ENCODE peak calls at places on chromosomes 16 and 17, in seven cellular contexts. One of them, this sample, is unnamed.
A peak's percentile ranks its signal among the peaks of the same experiment; 100 is the strongest.

GRCh38 chr17:19975601-19976000 is 2.0 kb downstream of the AKAP10 start:
- DNase-seq in heart left ventricle: no peak
- DNase-seq in astrocyte: no peak
- DNase-seq in stomach: no peak
- DNase-seq in breast epithelium: no peak
- DNase-seq in K562: no peak
- DNase-seq in tibial nerve: no peak
- DNase-seq in this sample: no peak

GRCh38 chr17:79907217-79907715 is 68.0 kb upstream of the CBX4 start:
- DNase-seq in heart left ventricle: no peak
- DNase-seq in astrocyte: no peak
- DNase-seq in stomach: no peak
- DNase-seq in breast epithelium: no peak
- DNase-seq in K562: no peak
- DNase-seq in tibial nerve: no peak
- DNase-seq in this sample: no peak

GRCh38 chr17:75315541-75316243 is 26.5 kb upstream of the SLC25A19 start:
- DNase-seq in heart left ventricle: no peak
- DNase-seq in astrocyte: peak; percentile 59
- DNase-seq in stomach: no peak
- DNase-seq in breast epithelium: no peak
- DNase-seq in K562: no peak
- DNase-seq in tibial nerve: no peak
- DNase-seq in this sample: no peak

GRCh38 chr16:71338193-71338592 is 20.3 kb upstream of the CALB2 start:
- DNase-seq in heart left ventricle: no peak
- DNase-seq in astrocyte: no peak
- DNase-seq in stomach: no peak
- DNase-seq in breast epithelium: no peak
- DNase-seq in K562: no peak
- DNase-seq in tibial nerve: no peak
- DNase-seq in this sample: no peak

GRCh38 chr16:27314161-27314723 is 468 bp downstream of the IL4R start:
- DNase-seq in heart left ventricle: peak; percentile 65
- DNase-seq in astrocyte: peak; percentile 93
- DNase-seq in stomach: peak; percentile 57
- DNase-seq in breast epithelium: no peak
- DNase-seq in K562: peak; percentile 37
- DNase-seq in tibial nerve: no peak
- DNase-seq in this sample: no peak

GRCh38 chr17:73474370-73474988 is 162.7 kb upstream of the CDC42EP4 start:
- DNase-seq in heart left ventricle: peak; percentile 92
- DNase-seq in astrocyte: peak; percentile 49
- DNase-seq in stomach: peak; percentile 79
- DNase-seq in breast epithelium: peak; percentile 59
- DNase-seq in K562: peak; percentile 91
- DNase-seq in tibial nerve: peak; percentile 21
- DNase-seq in this sample: peak; percentile 18

GRCh38 chr17:74623693-74624093 is at the start of gene CD300E:
- DNase-seq in heart left ventricle: no peak
- DNase-seq in astrocyte: no peak
- DNase-seq in stomach: no peak
- DNase-seq in breast epithelium: no peak
- DNase-seq in K562: no peak
- DNase-seq in tibial nerve: no peak
- DNase-seq in this sample: no peak

GRCh38 chr17:57895382-57896060 is 45.7 kb upstream of the MRPS23 start:
- DNase-seq in heart left ventricle: peak; percentile 81
- DNase-seq in astrocyte: no peak
- DNase-seq in stomach: peak; percentile 45
- DNase-seq in breast epithelium: no peak
- DNase-seq in K562: no peak
- DNase-seq in tibial nerve: no peak
- DNase-seq in this sample: no peak

GRCh38 chr16:79329967-79330366 is 270.6 kb downstream of the MAF start:
- DNase-seq in heart left ventricle: no peak
- DNase-seq in astrocyte: no peak
- DNase-seq in stomach: no peak
- DNase-seq in breast epithelium: no peak
- DNase-seq in K562: no peak
- DNase-seq in tibial nerve: no peak
- DNase-seq in this sample: peak; percentile 51

GRCh38 chr16:26070595-26071170 is 378.9 kb downstream of the HS3ST4 start:
- DNase-seq in heart left ventricle: no peak
- DNase-seq in astrocyte: no peak
- DNase-seq in stomach: no peak
- DNase-seq in breast epithelium: no peak
- DNase-seq in K562: no peak
- DNase-seq in tibial nerve: no peak
- DNase-seq in this sample: no peak

GRCh38 chr17:75643033-75644017 is 10.1 kb downstream of the SMIM5 start:
- DNase-seq in heart left ventricle: no peak
- DNase-seq in astrocyte: no peak
- DNase-seq in stomach: peak; percentile 74
- DNase-seq in breast epithelium: no peak
- DNase-seq in K562: no peak
- DNase-seq in tibial nerve: no peak
- DNase-seq in this sample: no peak

GRCh38 chr17:13921841-13922776 is 147.2 kb upstream of the COX10 start:
- DNase-seq in heart left ventricle: no peak
- DNase-seq in astrocyte: no peak
- DNase-seq in stomach: no peak
- DNase-seq in breast epithelium: no peak
- DNase-seq in K562: no peak
- DNase-seq in tibial nerve: no peak
- DNase-seq in this sample: no peak

GRCh38 chr17:57892820-57893595 is 43.2 kb upstream of the MRPS23 start:
- DNase-seq in heart left ventricle: peak; percentile 97
- DNase-seq in astrocyte: peak; percentile 96
- DNase-seq in stomach: peak; percentile 81
- DNase-seq in breast epithelium: peak; percentile 80
- DNase-seq in K562: peak; percentile 11
- DNase-seq in tibial nerve: peak; percentile 83
- DNase-seq in this sample: peak; percentile 86

GRCh38 chr17:19348081-19348650 is 14.4 kb downstream of the B9D1 start:
- DNase-seq in heart left ventricle: no peak
- DNase-seq in astrocyte: no peak
- DNase-seq in stomach: no peak
- DNase-seq in breast epithelium: peak; percentile 33
- DNase-seq in K562: no peak
- DNase-seq in tibial nerve: no peak
- DNase-seq in this sample: peak; percentile 12

GRCh38 chr17:38789185-38789584 is 10.2 kb downstream of the PIP4K2B start:
- DNase-seq in heart left ventricle: no peak
- DNase-seq in astrocyte: no peak
- DNase-seq in stomach: no peak
- DNase-seq in breast epithelium: no peak
- DNase-seq in K562: peak; percentile 12
- DNase-seq in tibial nerve: no peak
- DNase-seq in this sample: no peak

GRCh38 chr17:44024271-44024663 is 9.5 kb upstream of the TMEM101 start:
- DNase-seq in heart left ventricle: no peak
- DNase-seq in astrocyte: no peak
- DNase-seq in stomach: no peak
- DNase-seq in breast epithelium: no peak
- DNase-seq in K562: no peak
- DNase-seq in tibial nerve: no peak
- DNase-seq in this sample: no peak

GRCh38 chr16:80656731-80657150 is 115.9 kb downstream of the DYNLRB2 start:
- DNase-seq in heart left ventricle: no peak
- DNase-seq in astrocyte: no peak
- DNase-seq in stomach: no peak
- DNase-seq in breast epithelium: no peak
- DNase-seq in K562: no peak
- DNase-seq in tibial nerve: no peak
- DNase-seq in this sample: no peak

GRCh38 chr17:48599373-48599772 is 5.4 kb downstream of the HOXB6 start:
- DNase-seq in heart left ventricle: no peak
- DNase-seq in astrocyte: no peak
- DNase-seq in stomach: no peak
- DNase-seq in breast epithelium: no peak
- DNase-seq in K562: no peak
- DNase-seq in tibial nerve: no peak
- DNase-seq in this sample: no peak

GRCh38 chr16:88750854-88751253 is 34.2 kb downstream of the PIEZO1 start:
- DNase-seq in heart left ventricle: no peak
- DNase-seq in astrocyte: no peak
- DNase-seq in stomach: no peak
- DNase-seq in breast epithelium: no peak
- DNase-seq in K562: no peak
- DNase-seq in tibial nerve: no peak
- DNase-seq in this sample: no peak

GRCh38 chr16:55528974-55529373 is 20.1 kb downstream of the LPCAT2 start:
- DNase-seq in heart left ventricle: no peak
- DNase-seq in astrocyte: no peak
- DNase-seq in stomach: no peak
- DNase-seq in breast epithelium: no peak
- DNase-seq in K562: no peak
- DNase-seq in tibial nerve: no peak
- DNase-seq in this sample: no peak

GRCh38 chr16:69031877-69032301 is 73.6 kb upstream of the HAS3 start:
- DNase-seq in heart left ventricle: no peak
- DNase-seq in astrocyte: no peak
- DNase-seq in stomach: peak; percentile 70
- DNase-seq in breast epithelium: no peak
- DNase-seq in K562: no peak
- DNase-seq in tibial nerve: no peak
- DNase-seq in this sample: peak; percentile 86

GRCh38 chr17:45873728-45874127 is 20.6 kb upstream of the MAPT start:
- DNase-seq in heart left ventricle: no peak
- DNase-seq in astrocyte: no peak
- DNase-seq in stomach: no peak
- DNase-seq in breast epithelium: no peak
- DNase-seq in K562: no peak
- DNase-seq in tibial nerve: no peak
- DNase-seq in this sample: no peak

GRCh38 chr17:32314636-32315035 is 27.3 kb downstream of the C17orf75 start:
- DNase-seq in heart left ventricle: no peak
- DNase-seq in astrocyte: no peak
- DNase-seq in stomach: no peak
- DNase-seq in breast epithelium: no peak
- DNase-seq in K562: no peak
- DNase-seq in tibial nerve: no peak
- DNase-seq in this sample: no peak

GRCh38 chr16:10987361-10988163 is 43.2 kb downstream of the CLEC16A start:
- DNase-seq in heart left ventricle: no peak
- DNase-seq in astrocyte: peak; percentile 55
- DNase-seq in stomach: no peak
- DNase-seq in breast epithelium: no peak
- DNase-seq in K562: no peak
- DNase-seq in tibial nerve: no peak
- DNase-seq in this sample: no peak
- TF ChIP-seq CTCF in heart left ventricle: no peak
- TF ChIP-seq CTCF in astrocyte: no peak
- TF ChIP-seq CTCF in stomach: no peak
- TF ChIP-seq CTCF in breast epithelium: no peak
- TF ChIP-seq CTCF in K562: no peak
- TF ChIP-seq CTCF in tibial nerve: no peak
- TF ChIP-seq CTCF in this sample: no peak

GRCh38 chr17:12547829-12548228 is 117.9 kb upstream of the MYOCD start:
- DNase-seq in heart left ventricle: no peak
- DNase-seq in astrocyte: no peak
- DNase-seq in stomach: no peak
- DNase-seq in breast epithelium: no peak
- DNase-seq in K562: no peak
- DNase-seq in tibial nerve: no peak
- DNase-seq in this sample: no peak
- H3K4me1 ChIP-seq in heart left ventricle: no peaks in the 10 kb centered on the region
- H3K4me1 ChIP-seq in astrocyte: no peaks in the 10 kb centered on the region
- H3K4me1 ChIP-seq in stomach: no peaks in the 10 kb centered on the region
- H3K4me1 ChIP-seq in breast epithelium: no peaks in the 10 kb centered on the region
- H3K4me1 ChIP-seq in K562: no peaks in the 10 kb centered on the region
- H3K4me1 ChIP-seq in tibial nerve: no peaks in the 10 kb centered on the region
- H3K4me1 ChIP-seq in this sample: no peaks in the 10 kb centered on the region

GRCh38 chr17:31061678-31062077 is 33.1 kb upstream of the NF1 start:
- DNase-seq in heart left ventricle: no peak
- DNase-seq in astrocyte: no peak
- DNase-seq in stomach: no peak
- DNase-seq in breast epithelium: no peak
- DNase-seq in K562: peak; percentile 27
- DNase-seq in tibial nerve: no peak
- DNase-seq in this sample: no peak
- TF ChIP-seq CTCF in heart left ventricle: no peak
- TF ChIP-seq CTCF in astrocyte: no peak
- TF ChIP-seq CTCF in stomach: no peak
- TF ChIP-seq CTCF in breast epithelium: no peak
- TF ChIP-seq CTCF in K562: peak; percentile 39
- TF ChIP-seq CTCF in tibial nerve: no peak
- TF ChIP-seq CTCF in this sample: no peak

GRCh38 chr17:15332338-15332737 is 9.1 kb downstream of the TEKT3 start:
- DNase-seq in heart left ventricle: no peak
- DNase-seq in astrocyte: no peak
- DNase-seq in stomach: no peak
- DNase-seq in breast epithelium: no peak
- DNase-seq in K562: no peak
- DNase-seq in tibial nerve: no peak
- DNase-seq in this sample: no peak
- H3K4me1 ChIP-seq in heart left ventricle: no peaks in the 10 kb centered on the region
- H3K4me1 ChIP-seq in astrocyte: no peaks in the 10 kb centered on the region
- H3K4me1 ChIP-seq in stomach: no peaks in the 10 kb centered on the region
- H3K4me1 ChIP-seq in breast epithelium: no peaks in the 10 kb centered on the region
- H3K4me1 ChIP-seq in K562: no peaks in the 10 kb centered on the region
- H3K4me1 ChIP-seq in tibial nerve: no peaks in the 10 kb centered on the region
- H3K4me1 ChIP-seq in this sample: no peaks in the 10 kb centered on the region

This sample was measured in Caco-2.